ENCODE peak calls at places on chromosomes 12 and 14, in four cellular contexts. S, H, P and N are unnamed samples.

GRCh38 chr12:105850103-105850968 is 288.4 kb downstream of the NUAK1 start:
- DNase-seq in S (no peak), H (no peak), P (no peak), N (no peak)

GRCh38 chr14:60183724-60184596 is 18.8 kb upstream of the DHRS7 start:
- DNase-seq in S (peak), H (peak), P (no peak), N (no peak)

GRCh38 chr12:17110316-17110715 is 504.4 kb upstream of the LMO3 start:
- DNase-seq in S (no peak), H (no peak), P (no peak), N (no peak)

GRCh38 chr12:124015791-124016510 is 42.9 kb downstream of the ZNF664 start:
- DNase-seq in S (no peak), H (no peak), P (no peak), N (no peak)

GRCh38 chr12:127893875-127894635 is 372.9 kb upstream of the TMEM132C start:
- DNase-seq in S (no peak), H (no peak), P (no peak), N (peak)

GRCh38 chr14:104223101-104223809 is 84.9 kb downstream of the KIF26A start:
- DNase-seq in S (no peak), H (peak), P (no peak), N (peak)

GRCh38 chr14:46496409-46496808 is 155.2 kb downstream of the RPL10L start:
- DNase-seq in S (no peak), H (no peak), P (no peak), N (no peak)

GRCh38 chr14:22123188-22123560 is 449.6 kb upstream of the OR4E1 start:
- DNase-seq in S (no peak), H (no peak), P (no peak), N (no peak)

GRCh38 chr12:82359115-82359478 is 768 bp downstream of the METTL25 start:
- DNase-seq in S (no peak), H (no peak), P (no peak), N (no peak)

GRCh38 chr12:66004922-66005703 is 125.4 kb downstream of the LLPH start:
- DNase-seq in S (peak), H (no peak), P (no peak), N (no peak)

GRCh38 chr12:124328116-124328515 is 33.2 kb downstream of the RFLNA start:
- DNase-seq in S (no peak), H (no peak), P (no peak), N (no peak)

GRCh38 chr12:82357845-82358199 is 365 bp downstream of the CCDC59 start:
- DNase-seq in S (peak), H (peak), P (no peak), N (no peak)

GRCh38 chr12:113473942-113474341 is 2.3 kb upstream of the LHX5 start:
- DNase-seq in S (no peak), H (no peak), P (no peak), N (no peak)

GRCh38 chr12:115756271-115756670 is 521.2 kb downstream of the MED13L start:
- DNase-seq in S (no peak), H (no peak), P (no peak), N (no peak)

GRCh38 chr14:91358654-91359210 is 58.9 kb downstream of the CCDC88C start:
- DNase-seq in S (no peak), H (no peak), P (no peak), N (no peak)

GRCh38 chr12:132771126-132771838 is 9.7 kb upstream of the ANKLE2 start:
- DNase-seq in S (no peak), H (no peak), P (no peak), N (no peak)

GRCh38 chr14:55454264-55455151 is 14.1 kb upstream of the TBPL2 start:
- DNase-seq in S (peak), H (no peak), P (no peak), N (peak)

GRCh38 chr12:38175538-38175937 is 141.0 kb upstream of the ALG10B start:
- DNase-seq in S (no peak), H (no peak), P (no peak), N (no peak)

GRCh38 chr14:68841030-68841809 is 48.4 kb upstream of the ZFP36L1 start:
- DNase-seq in S (no peak), H (no peak), P (no peak), N (no peak)

GRCh38 chr12:130916251-130916911 is 37.3 kb upstream of the ADGRD1 start:
- DNase-seq in S (peak), H (peak), P (peak), N (peak)

GRCh38 chr14:55909879-55910278 is 208.3 kb upstream of the PELI2 start:
- DNase-seq in S (no peak), H (no peak), P (no peak), N (no peak)

GRCh38 chr12:39764944-39765560 is 145.4 kb upstream of the ABCD2 start:
- DNase-seq in S (peak), H (peak), P (no peak), N (no peak)

GRCh38 chr14:64303471-64303917 is 9.3 kb upstream of the ESR2 start:
- DNase-seq in S (peak), H (peak), P (peak), N (no peak)

GRCh38 chr12:21296751-21297406 is 37.8 kb downstream of the SLCO1A2 start:
- DNase-seq in S (no peak), H (peak), P (no peak), N (no peak)
- TF ChIP-seq BRCA1 in S (no peak), H (no peak), P (no peak), N (no peak)

GRCh38 chr14:74411671-74412070 is 14.3 kb downstream of the SYNDIG1L start:
- DNase-seq in S (no peak), H (no peak), P (no peak), N (no peak)
- TF ChIP-seq BRCA1 in S (no peak), H (no peak), P (no peak), N (no peak)

GRCh38 chr14:72500234-72500838 is 393.6 kb downstream of the DPF3 start:
- DNase-seq in S (no peak), H (no peak), P (no peak), N (no peak)
- TF ChIP-seq BRCA1 in S (no peak), H (no peak), P (no peak), N (no peak)

DNA sequence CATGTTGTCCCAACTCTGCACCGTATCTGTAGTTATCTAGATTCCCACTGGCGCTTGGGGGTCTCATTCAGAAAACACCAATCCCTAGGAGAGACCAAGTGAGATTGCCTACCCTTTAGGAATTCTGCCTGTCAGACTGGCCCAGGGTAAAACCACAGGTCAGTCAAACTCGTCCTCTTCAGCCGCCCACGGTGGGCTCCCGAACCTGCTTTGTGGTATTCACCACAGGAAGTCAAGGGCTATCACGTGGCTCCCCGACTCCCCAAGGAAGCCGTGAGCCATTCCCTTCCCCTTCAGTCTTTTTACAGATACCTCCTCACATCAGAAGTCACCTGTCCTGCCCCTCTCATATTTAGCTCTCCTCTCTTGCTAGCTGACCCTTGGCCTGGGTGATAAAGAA is 159.9 kb downstream of the EGLN3 start:
- DNase-seq in S (no peak), H (no peak), P (peak), N (no peak)
- TF ChIP-seq BRCA1 in S (no peak), H (no peak), P (no peak), N (no peak)

GRCh38 chr14:96098309-96098998 is 59.3 kb downstream of the C14orf132 start:
- DNase-seq in S (peak), H (peak), P (peak), N (peak)

GRCh38 chr14:96103075-96103474 is 63.9 kb downstream of the C14orf132 start:
- DNase-seq in S (no peak), H (no peak), P (no peak), N (no peak)

GRCh38 chr14:96098999-96099335 is 59.8 kb downstream of the C14orf132 start:
- DNase-seq in S (no peak), H (no peak), P (no peak), N (no peak)

GRCh38 chr14:96102071-96102856 is 63.1 kb downstream of the C14orf132 start:
- DNase-seq in S (no peak), H (no peak), P (no peak), N (no peak)

GRCh38 chr14:96100171-96101064 is 61.3 kb downstream of the C14orf132 start:
- DNase-seq in S (peak), H (peak), P (peak), N (peak)
- TF ChIP-seq BRCA1 in S (no peak), H (no peak), P (no peak), N (no peak)

GRCh38 chr14:71115306-71115705 is 208.0 kb downstream of the PCNX1 start:
- DNase-seq in S (no peak), H (no peak), P (no peak), N (no peak)

GRCh38 chr14:71116206-71117122 is 209.2 kb downstream of the PCNX1 start:
- DNase-seq in S (peak), H (no peak), P (peak), N (no peak)

GRCh38 chr14:71117839-71118743 is 210.8 kb downstream of the PCNX1 start:
- DNase-seq in S (peak), H (no peak), P (no peak), N (no peak)

GRCh38 chr14:71114580-71114979 is 207.3 kb downstream of the PCNX1 start:
- DNase-seq in S (no peak), H (no peak), P (no peak), N (no peak)

DNA sequence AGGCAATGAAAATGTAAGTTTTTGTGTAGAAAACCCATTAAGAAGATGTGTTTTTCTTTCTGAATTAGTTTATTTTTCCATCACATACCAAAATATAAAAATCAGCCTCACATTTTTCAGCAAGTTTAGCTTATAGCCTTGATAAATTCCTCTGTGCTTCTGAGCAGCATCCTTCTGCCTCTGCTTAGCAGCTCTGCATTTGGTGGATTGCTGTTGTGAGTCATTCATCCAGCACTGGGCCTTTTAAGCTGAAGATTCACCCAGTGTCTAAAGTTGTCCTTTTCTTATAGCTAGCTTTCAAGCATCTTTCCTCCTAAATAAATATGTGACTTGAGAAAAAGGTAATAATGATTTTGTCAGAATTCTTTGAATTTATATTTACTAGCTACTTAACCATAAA is 206.1 kb downstream of the PCNX1 start:
- DNase-seq in S (no peak), H (no peak), P (no peak), N (no peak)
- TF ChIP-seq BRCA1 in S (no peak), H (no peak), P (no peak), N (no peak)

DNA sequence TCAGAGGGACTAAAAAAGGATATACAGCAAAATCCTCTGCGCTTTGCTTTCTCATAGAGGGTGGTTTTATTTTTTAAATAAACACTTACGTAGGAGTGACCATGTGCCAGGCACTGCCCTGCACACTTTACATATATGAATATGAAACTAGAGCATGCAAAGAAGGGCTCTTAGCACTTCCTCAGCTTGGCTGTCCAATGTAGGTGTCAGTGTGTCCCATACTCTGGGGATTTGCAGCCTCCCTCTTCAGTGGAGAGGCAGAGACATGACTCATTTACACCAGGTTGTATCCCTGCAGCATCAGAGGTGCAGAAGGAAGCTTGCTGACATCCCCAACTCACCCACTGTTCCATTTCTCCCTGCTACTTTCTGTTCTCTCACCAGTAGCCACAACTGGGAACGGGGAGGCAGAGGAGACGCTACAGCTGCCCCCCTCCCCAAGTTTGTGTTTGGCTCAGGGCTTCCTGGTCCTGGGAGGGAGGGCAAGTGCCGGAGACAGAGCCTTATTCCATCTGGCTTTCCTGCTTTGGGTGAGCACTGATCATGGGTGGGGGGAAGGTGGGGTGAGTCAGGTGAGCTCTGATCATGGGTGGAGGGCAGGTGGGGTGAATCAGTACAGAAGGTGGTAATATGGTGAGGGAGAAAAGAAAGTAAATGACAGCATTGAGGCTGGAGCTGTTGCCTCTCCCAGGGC is 4.9 kb upstream of the KRT5 start:
- DNase-seq in S (no peak), H (no peak), P (no peak), N (no peak)
- TF ChIP-seq BRCA1 in S (no peak), H (no peak), P (no peak), N (no peak)